ENCODE peak calls at places on chromosomes 16 and 17, in six cellular contexts. J, K, G, Y, W and D are unnamed samples.

GRCh38 chr17:44362479-44362963 is 1.1 kb downstream of the FAM171A2 start:
- DNase-seq in G (no peak), Y (no peak), J (no peak), W (no peak), K (no peak), D (no peak)

GRCh38 chr16:85891033-85891775 is 7.8 kb upstream of the IRF8 start:
- DNase-seq in W (no peak), K (no peak), G (no peak), Y (no peak), J (no peak), D (no peak)

GRCh38 chr16:89035698-89036570 is 57.7 kb upstream of the ACSF3 start:
- DNase-seq in W (no peak), G (no peak), K (no peak), Y (no peak), J (no peak), D (no peak)

GRCh38 chr16:2720719-2721633 is 952 bp upstream of the PRSS27 start:
- DNase-seq in Y (peak), K (peak), J (peak), G (peak), W (peak), D (peak)

GRCh38 chr17:39054111-39054645 is 87.0 kb upstream of the FBXO47 start:
- DNase-seq in Y (no peak), W (no peak), K (no peak), G (no peak), J (no peak), D (no peak)

GRCh38 chr16:50394215-50394802 is 25.5 kb upstream of the BRD7 start:
- DNase-seq in K (no peak), W (no peak), J (no peak), Y (no peak), G (no peak), D (no peak)

GRCh38 chr16:79970551-79971236 is 370.2 kb upstream of the MAF start:
- DNase-seq in W (no peak), J (no peak), Y (no peak), G (no peak), K (no peak), D (no peak)

GRCh38 chr17:36525113-36525512 is 9.6 kb downstream of the MYO19 start:
- DNase-seq in Y (no peak), J (no peak), W (no peak), G (no peak), K (no peak), D (no peak)

GRCh38 chr16:3068486-3068885 is 3.0 kb downstream of the IL32 start:
- DNase-seq in W (no peak), Y (no peak), J (no peak), K (no peak), G (no peak), D (no peak)

GRCh38 chr17:66399441-66399840 is 97.0 kb downstream of the PRKCA start:
- DNase-seq in K (no peak), Y (no peak), W (no peak), J (no peak), G (no peak), D (no peak)

GRCh38 chr17:56715613-56716357 is 117.9 kb downstream of the C17orf67 start:
- DNase-seq in J (peak), G (peak), Y (peak), K (peak), W (peak), D (peak)

GRCh38 chr16:55294129-55294528 is 29.9 kb upstream of the IRX6 start:
- DNase-seq in J (no peak), K (no peak), G (no peak), W (no peak), Y (no peak), D (no peak)

GRCh38 chr16:11734025-11734652 is 8.5 kb downstream of the TXNDC11 start:
- DNase-seq in K (no peak), J (no peak), Y (no peak), G (no peak), W (no peak), D (no peak)

GRCh38 chr16:85465328-85466307 is 147.5 kb upstream of the GSE1 start:
- DNase-seq in W (no peak), K (no peak), G (no peak), Y (no peak), J (no peak), D (no peak)

GRCh38 chr16:51374346-51374745 is 223.3 kb upstream of the SALL1 start:
- DNase-seq in Y (no peak), K (no peak), W (no peak), J (no peak), G (no peak), D (no peak)

GRCh38 chr16:89837014-89837546 is 8.8 kb downstream of the SPIRE2 start:
- DNase-seq in G (no peak), Y (no peak), W (no peak), K (no peak), J (no peak), D (no peak)

GRCh38 chr16:88282221-88283041 is 100.3 kb upstream of the ZNF469 start:
- DNase-seq in Y (no peak), K (peak), W (no peak), G (no peak), J (peak), D (no peak)

GRCh38 chr17:51355314-51356083 is 95.2 kb downstream of the UTP18 start:
- DNase-seq in Y (no peak), K (no peak), W (no peak), G (no peak), J (no peak), D (no peak)

GRCh38 chr16:50487528-50487927 is 60.7 kb upstream of the NKD1 start:
- DNase-seq in K (no peak), G (no peak), W (no peak), J (no peak), Y (no peak), D (no peak)

GRCh38 chr16:84898447-84898846 is 78.7 kb downstream of the CRISPLD2 start:
- DNase-seq in G (no peak), Y (no peak), J (no peak), W (no peak), K (no peak), D (no peak)

GRCh38 chr16:70678121-70678897 is 7.5 kb downstream of the MTSS2 start:
- DNase-seq in K (no peak), W (no peak), J (no peak), Y (no peak), G (no peak), D (no peak)

GRCh38 chr16:65229191-65229662 is 107.4 kb upstream of the CDH11 start:
- DNase-seq in Y (no peak), K (no peak), W (no peak), J (no peak), G (no peak), D (no peak)

GRCh38 chr16:2753523-2754020 is 1.1 kb downstream of the SRRM2 start:
- DNase-seq in K (no peak), J (no peak), W (no peak), Y (no peak), G (no peak), D (no peak)

GRCh38 chr17:80261159-80261894 is 675 bp downstream of the RNF213 start:
- DNase-seq in K (no peak), W (no peak), J (peak), G (no peak), Y (peak), D (peak)

GRCh38 chr17:5042152-5043022 is 7.2 kb upstream of the SLC52A1 start:
- DNase-seq in K (no peak), Y (no peak), G (no peak), J (no peak), W (no peak), D (peak)

GRCh38 chr17:20202141-20202574 is 193.0 kb downstream of the SPECC1 start:
- DNase-seq in G (no peak), J (peak), K (no peak), Y (no peak), W (no peak), D (no peak)

GRCh38 chr17:81489012-81489968 is 23.3 kb downstream of the ACTG1 start:
- DNase-seq in G (no peak), J (peak), W (no peak), K (no peak), Y (no peak), D (no peak)

GRCh38 chr17:246851-247421 is 65.5 kb upstream of the DOC2B start:
- DNase-seq in K (no peak), W (no peak), Y (no peak), J (no peak), G (no peak), D (no peak)

GRCh38 chr17:73532441-73532901 is 111.8 kb downstream of the SDK2 start:
- DNase-seq in J (no peak), K (no peak), W (no peak), G (no peak), Y (no peak), D (no peak)

GRCh38 chr16:11621920-11622651 is 35.4 kb upstream of the LITAF start:
- DNase-seq in G (no peak), Y (peak), W (no peak), J (peak), K (no peak), D (peak)

GRCh38 chr16:50309527-50310307 is 43.4 kb downstream of the ADCY7 start:
- DNase-seq in W (no peak), K (no peak), J (no peak), G (no peak), Y (no peak), D (no peak)

GRCh38 chr17:79534111-79534510 is 76.7 kb downstream of the RBFOX3 start:
- DNase-seq in Y (no peak), W (no peak), G (no peak), J (no peak), K (no peak), D (no peak)

GRCh38 chr17:59869941-59870218 is 22.9 kb downstream of the TUBD1 start:
- DNase-seq in J (no peak), K (no peak), G (no peak), Y (no peak), W (no peak), D (no peak)